ENCODE peak calls at places on chromosomes 11 and 22, in nine cellular contexts. J is GM06990, Y is uterus, Z is A673, G is right lobe of liver, R is K562, X is transverse colon, F is tibial artery, T is Peyer's patch. A is an unnamed sample.

GRCh38 chr22:22348127-22348814 is 103.7 kb downstream of the VPREB1 start:
- DNase-seq in J (no peak), Y (no peak), Z (peak; percentile 24), G (no peak), R (peak; percentile 55), X (no peak), F (no peak), T (no peak), A (no peak)

GRCh38 chr22:35540600-35541253 is at the start of gene RASD2:
- DNase-seq in J (no peak), Y (peak; percentile 60), Z (peak; percentile 73), G (no peak), R (peak; percentile 14), X (peak; percentile 58), F (no peak), T (no peak), A (peak; percentile 50)

GRCh38 chr22:29093501-29093921 is 20.7 kb downstream of the KREMEN1 start:
- DNase-seq in J (no peak), Y (no peak), Z (no peak), G (no peak), R (no peak), X (no peak), F (no peak), T (no peak), A (peak; percentile 59)

GRCh38 chr22:44710474-44711235 is 8.7 kb downstream of the PRR5 start:
- DNase-seq in J (peak; percentile 42), Y (no peak), Z (no peak), G (no peak), R (no peak), X (peak; percentile 82), F (no peak), T (peak; percentile 63), A (no peak)

GRCh38 chr22:23555118-23555517 is 25.0 kb downstream of the IGLL1 start:
- DNase-seq in J (no peak), Y (no peak), Z (no peak), G (no peak), R (no peak), X (no peak), F (peak; percentile 48), T (no peak), A (no peak)

GRCh38 chr11:120130176-120130980 is 7.5 kb downstream of the TRIM29 start:
- DNase-seq in J (no peak), Y (peak; percentile 10), Z (no peak), G (no peak), R (no peak), X (peak; percentile 7), F (peak; percentile 49), T (no peak), A (peak; percentile 4)

GRCh38 chr22:28882545-28882877 is 861 bp upstream of the ZNRF3 start:
- DNase-seq in J (no peak), Y (no peak), Z (peak; percentile 55), G (peak; percentile 54), R (peak; percentile 66), X (no peak), F (no peak), T (peak; percentile 20), A (no peak)

GRCh38 chr11:130775306-130776043 is 140.8 kb downstream of the SNX19 start:
- DNase-seq in J (no peak), Y (no peak), Z (no peak), G (no peak), R (no peak), X (no peak), F (no peak), T (no peak), A (no peak)

GRCh38 chr11:45625611-45626010 is 39.8 kb downstream of the CHST1 start:
- DNase-seq in J (no peak), Y (no peak), Z (no peak), G (no peak), R (no peak), X (no peak), F (no peak), T (no peak), A (no peak)

GRCh38 chr11:117909611-117910382 is 19.4 kb downstream of the TMPRSS13 start:
- DNase-seq in J (no peak), Y (peak; percentile 15), Z (no peak), G (no peak), R (peak; percentile 79), X (no peak), F (peak; percentile 54), T (no peak), A (no peak)

GRCh38 chr11:70183483-70184176 is 19.5 kb upstream of the FADD start:
- DNase-seq in J (no peak), Y (no peak), Z (peak; percentile 37), G (no peak), R (no peak), X (no peak), F (peak; percentile 87), T (no peak), A (no peak)

GRCh38 chr11:74094393-74094792 is 76.4 kb downstream of the C2CD3 start:
- DNase-seq in J (no peak), Y (no peak), Z (no peak), G (no peak), R (no peak), X (no peak), F (no peak), T (no peak), A (no peak)

GRCh38 chr11:74092425-74092824 is 78.4 kb downstream of the C2CD3 start:
- DNase-seq in J (no peak), Y (no peak), Z (no peak), G (no peak), R (peak; percentile 62), X (no peak), F (no peak), T (no peak), A (no peak)

GRCh38 chr11:74086242-74086884 is 77.5 kb upstream of the UCP3 start:
- DNase-seq in J (no peak), Y (no peak), Z (no peak), G (no peak), R (peak; percentile 90), X (no peak), F (no peak), T (no peak), A (no peak)

GRCh38 chr11:74091549-74091948 is 79.3 kb downstream of the C2CD3 start:
- DNase-seq in J (no peak), Y (no peak), Z (no peak), G (no peak), R (no peak), X (no peak), F (no peak), T (no peak), A (no peak)

GRCh38 chr11:74090701-74091100 is 80.1 kb downstream of the C2CD3 start:
- DNase-seq in J (no peak), Y (no peak), Z (no peak), G (no peak), R (peak; percentile 70), X (no peak), F (no peak), T (no peak), A (no peak)
- TF ChIP-seq CTCF in J (peak; percentile 21), Y (no peak), Z (peak; percentile 16), G (peak; percentile 22), R (peak; percentile 43), X (no peak), F (no peak), T (no peak), A (peak; percentile 8)

DNA sequence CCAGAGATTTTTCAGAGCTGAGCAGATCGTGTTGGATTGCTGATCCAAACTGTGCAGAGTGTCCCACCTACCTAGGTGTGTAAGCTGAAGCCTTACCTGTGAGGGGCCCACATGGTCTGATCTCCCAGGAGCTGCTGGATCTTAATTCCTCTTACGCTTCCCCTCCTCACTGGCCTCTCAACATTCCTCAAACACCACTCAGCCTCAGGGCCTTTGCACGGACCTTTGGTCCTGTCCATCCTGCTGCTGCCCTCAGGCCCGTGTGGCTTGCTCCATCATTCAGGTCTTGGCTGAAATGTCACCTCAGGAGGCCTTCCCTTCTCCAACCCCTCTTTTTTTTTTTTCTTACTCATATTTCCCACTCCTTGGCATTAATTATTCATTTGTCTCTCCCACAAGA is 21.1 kb upstream of the RAB1B start:
- DNase-seq in J (no peak), Y (no peak), Z (no peak), G (no peak), R (no peak), X (no peak), F (no peak), T (no peak), A (no peak)
- H3K36me3 ChIP-seq in J (peaks cover 23% of the 10 kb centered on the region), Y (no peaks in the 10 kb centered on the region), Z (peaks cover 3% of the 10 kb centered on the region), G (no peaks in the 10 kb centered on the region), R (peaks cover 2% of the 10 kb centered on the region), X (no peaks in the 10 kb centered on the region), F (peaks cover 24% of the 10 kb centered on the region), T (no peaks in the 10 kb centered on the region), A (no peaks in the 10 kb centered on the region)

GRCh38 chr11:63749624-63750023 is 19.0 kb downstream of the ZFTA start:
- DNase-seq in J (no peak), Y (no peak), Z (no peak), G (no peak), R (no peak), X (no peak), F (no peak), T (no peak), A (no peak)

GRCh38 chr11:63747006-63747405 is 21.6 kb downstream of the ZFTA start:
- DNase-seq in J (no peak), Y (no peak), Z (no peak), G (no peak), R (peak; percentile 32), X (no peak), F (no peak), T (no peak), A (no peak)

DNA sequence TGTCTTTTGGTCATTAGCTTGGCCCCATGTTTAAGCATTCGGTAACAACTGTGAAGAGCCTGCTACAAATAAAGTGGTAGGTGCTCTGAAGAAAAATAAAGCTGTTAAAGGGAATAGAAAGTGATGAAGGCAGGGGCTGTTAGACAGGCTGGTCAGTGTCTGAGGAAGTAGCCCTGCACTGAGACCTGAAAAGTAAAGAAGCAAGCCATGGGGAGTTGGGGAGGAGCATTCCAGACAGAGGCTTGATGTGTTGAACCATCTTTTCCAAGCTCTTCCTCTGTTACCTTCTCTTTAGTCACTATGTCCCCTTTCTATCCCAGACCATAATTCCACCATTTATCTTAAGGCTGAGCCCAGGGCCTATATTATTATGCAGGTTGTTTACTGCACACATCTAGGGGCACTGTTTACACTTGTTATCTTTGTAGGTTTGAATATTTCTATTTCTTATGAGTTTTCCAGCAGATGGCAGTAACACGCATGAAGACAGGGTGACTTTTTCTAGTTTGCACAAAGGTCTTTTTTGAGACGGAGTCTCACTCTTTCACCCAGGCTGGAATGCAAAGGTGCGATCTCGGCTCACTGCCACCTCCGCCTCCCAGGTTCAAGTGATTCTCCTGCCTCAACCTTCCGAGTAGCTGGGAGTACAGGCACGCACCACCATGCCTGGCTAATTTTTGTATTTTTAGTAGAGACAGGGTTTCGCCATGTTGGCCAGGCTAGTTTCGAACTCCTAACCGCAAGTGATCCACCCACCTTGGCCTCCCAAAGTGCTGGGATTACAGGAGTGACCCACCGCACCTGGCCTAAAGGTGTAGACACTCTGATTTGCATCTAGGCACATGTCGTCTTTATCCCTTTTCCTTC is 23.0 kb downstream of the ZFTA start:
- DNase-seq in J (no peak), Y (no peak), Z (peak; percentile 55), G (no peak), R (peak; percentile 50), X (no peak), F (no peak), T (no peak), A (no peak)
- TF ChIP-seq CTCF in J (peak; percentile 26), Y (no peak), Z (peak; percentile 55), G (peak; percentile 45), R (peak; percentile 40), X (no peak), F (no peak), T (no peak), A (peak; percentile 31)

DNA sequence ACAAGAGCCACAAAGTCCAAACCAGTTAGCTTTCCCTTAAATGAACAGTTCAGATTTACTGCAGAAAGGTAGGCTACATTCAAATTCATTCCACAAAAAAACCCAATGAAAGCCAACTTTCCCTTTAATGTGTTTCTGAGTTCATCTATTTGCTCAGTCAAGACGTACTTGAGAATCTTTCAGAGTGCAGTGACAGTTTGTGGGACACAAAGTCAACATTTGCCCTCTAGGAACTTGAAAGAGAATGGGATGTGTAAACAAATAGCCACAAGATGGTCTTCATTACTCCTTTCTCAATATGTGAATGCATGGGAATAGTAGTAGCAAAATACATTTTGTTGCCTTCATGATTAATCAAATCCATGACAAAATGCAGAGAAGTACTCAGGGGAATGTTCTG is 15.8 kb downstream of the RTCB start:
- DNase-seq in J (no peak), Y (no peak), Z (no peak), G (no peak), R (no peak), X (no peak), F (no peak), T (no peak), A (no peak)
- H3K36me3 ChIP-seq in J (peaks cover 28% of the 10 kb centered on the region), Y (no peaks in the 10 kb centered on the region), Z (peaks cover 82% of the 10 kb centered on the region), G (peaks cover 25% of the 10 kb centered on the region), R (peaks cover 90% of the 10 kb centered on the region), X (peaks cover 95% of the 10 kb centered on the region), F (peaks cover 92% of the 10 kb centered on the region), T (no peaks in the 10 kb centered on the region), A (peaks cover 100% of the 10 kb centered on the region)